ENCODE peak calls at places on chromosomes 12 and 14, in five cellular contexts. One of them, this sample, is unnamed.

GRCh38 chr12:71848212-71848611 is 8.7 kb downstream of the TBC1D15 start:
- DNase-seq in sigmoid colon: no peak
- DNase-seq in upper lobe of left lung: no peak
- DNase-seq in SK-N-SH: no peak
- DNase-seq in suprapubic skin: no peak
- DNase-seq in this sample: no peak

GRCh38 chr12:94561943-94562411 is 88.4 kb downstream of the TMCC3 start:
- DNase-seq in SK-N-SH: peak
- DNase-seq in sigmoid colon: no peak
- DNase-seq in suprapubic skin: no peak
- DNase-seq in upper lobe of left lung: no peak
- DNase-seq in this sample: no peak

GRCh38 chr14:33432407-33433023 is 493.8 kb downstream of the NPAS3 start:
- DNase-seq in upper lobe of left lung: no peak
- DNase-seq in SK-N-SH: no peak
- DNase-seq in suprapubic skin: no peak
- DNase-seq in sigmoid colon: no peak
- DNase-seq in this sample: peak

GRCh38 chr12:6613015-6613775 is 6.0 kb upstream of the CHD4 start:
- DNase-seq in sigmoid colon: peak
- DNase-seq in SK-N-SH: peak
- DNase-seq in upper lobe of left lung: no peak
- DNase-seq in suprapubic skin: peak
- DNase-seq in this sample: no peak

GRCh38 chr14:50383618-50384225 is 13.0 kb downstream of the CDKL1 start:
- DNase-seq in upper lobe of left lung: no peak
- DNase-seq in sigmoid colon: no peak
- DNase-seq in SK-N-SH: no peak
- DNase-seq in suprapubic skin: no peak
- DNase-seq in this sample: no peak

GRCh38 chr12:11947218-11947617 is 123.5 kb upstream of the BCL2L14 start:
- DNase-seq in sigmoid colon: no peak
- DNase-seq in SK-N-SH: no peak
- DNase-seq in upper lobe of left lung: no peak
- DNase-seq in suprapubic skin: no peak
- DNase-seq in this sample: no peak

GRCh38 chr12:48961801-48962200 is 4.5 kb upstream of the ARF3 start:
- DNase-seq in suprapubic skin: no peak
- DNase-seq in SK-N-SH: no peak
- DNase-seq in sigmoid colon: no peak
- DNase-seq in upper lobe of left lung: no peak
- DNase-seq in this sample: no peak

GRCh38 chr12:26696048-26696612 is 136.9 kb downstream of the ITPR2 start:
- DNase-seq in suprapubic skin: no peak
- DNase-seq in upper lobe of left lung: no peak
- DNase-seq in sigmoid colon: no peak
- DNase-seq in SK-N-SH: no peak
- DNase-seq in this sample: no peak

GRCh38 chr14:98412431-98412830 is 859.6 kb downstream of the BCL11B start:
- DNase-seq in suprapubic skin: no peak
- DNase-seq in sigmoid colon: no peak
- DNase-seq in upper lobe of left lung: no peak
- DNase-seq in SK-N-SH: no peak
- DNase-seq in this sample: no peak

GRCh38 chr12:123245678-123246077 is 12.4 kb downstream of the MTRFR start:
- DNase-seq in SK-N-SH: no peak
- DNase-seq in upper lobe of left lung: no peak
- DNase-seq in sigmoid colon: no peak
- DNase-seq in suprapubic skin: no peak
- DNase-seq in this sample: no peak

GRCh38 chr12:857611-858010 is 91.9 kb downstream of the RAD52 start:
- DNase-seq in SK-N-SH: no peak
- DNase-seq in upper lobe of left lung: no peak
- DNase-seq in sigmoid colon: no peak
- DNase-seq in suprapubic skin: peak
- DNase-seq in this sample: no peak

GRCh38 chr14:22551597-22551982 is 37.4 kb downstream of the DAD1 start:
- DNase-seq in sigmoid colon: no peak
- DNase-seq in upper lobe of left lung: no peak
- DNase-seq in suprapubic skin: no peak
- DNase-seq in SK-N-SH: no peak
- DNase-seq in this sample: no peak

GRCh38 chr12:114799574-114800487 is 115.9 kb upstream of the TBX3 start:
- DNase-seq in sigmoid colon: no peak
- DNase-seq in upper lobe of left lung: peak
- DNase-seq in suprapubic skin: no peak
- DNase-seq in SK-N-SH: no peak
- DNase-seq in this sample: no peak

GRCh38 chr12:98894412-98895085 is 249.5 kb downstream of the APAF1 start:
- DNase-seq in SK-N-SH: peak
- DNase-seq in upper lobe of left lung: peak
- DNase-seq in suprapubic skin: no peak
- DNase-seq in sigmoid colon: no peak
- DNase-seq in this sample: no peak

GRCh38 chr12:6916426-6917200 is 2.2 kb downstream of the ENO2 start:
- DNase-seq in SK-N-SH: no peak
- DNase-seq in upper lobe of left lung: no peak
- DNase-seq in suprapubic skin: no peak
- DNase-seq in sigmoid colon: peak
- DNase-seq in this sample: no peak

GRCh38 chr12:16870845-16871244 is 264.9 kb upstream of the LMO3 start:
- DNase-seq in sigmoid colon: no peak
- DNase-seq in upper lobe of left lung: no peak
- DNase-seq in SK-N-SH: no peak
- DNase-seq in suprapubic skin: no peak
- DNase-seq in this sample: no peak

GRCh38 chr12:125518074-125518473 is 452.8 kb downstream of the AACS start:
- DNase-seq in SK-N-SH: no peak
- DNase-seq in upper lobe of left lung: no peak
- DNase-seq in suprapubic skin: no peak
- DNase-seq in sigmoid colon: no peak
- DNase-seq in this sample: no peak

GRCh38 chr12:2360630-2361170 is 307.9 kb downstream of the CACNA1C start:
- DNase-seq in SK-N-SH: no peak
- DNase-seq in suprapubic skin: peak
- DNase-seq in upper lobe of left lung: no peak
- DNase-seq in sigmoid colon: peak
- DNase-seq in this sample: no peak

GRCh38 chr12:62799126-62799736 is 135.7 kb downstream of the PPM1H start:
- DNase-seq in sigmoid colon: no peak
- DNase-seq in SK-N-SH: peak
- DNase-seq in upper lobe of left lung: no peak
- DNase-seq in suprapubic skin: no peak
- DNase-seq in this sample: peak

GRCh38 chr14:96158735-96159134 is 45.9 kb upstream of the BDKRB2 start:
- DNase-seq in suprapubic skin: peak
- DNase-seq in SK-N-SH: no peak
- DNase-seq in upper lobe of left lung: no peak
- DNase-seq in sigmoid colon: no peak
- DNase-seq in this sample: no peak

GRCh38 chr12:75954076-75954475 is 77.5 kb downstream of the PHLDA1 start:
- DNase-seq in suprapubic skin: no peak
- DNase-seq in sigmoid colon: no peak
- DNase-seq in SK-N-SH: no peak
- DNase-seq in upper lobe of left lung: no peak
- DNase-seq in this sample: no peak

GRCh38 chr12:115232455-115233156 is 548.6 kb upstream of the TBX3 start:
- DNase-seq in upper lobe of left lung: no peak
- DNase-seq in suprapubic skin: no peak
- DNase-seq in SK-N-SH: no peak
- DNase-seq in sigmoid colon: no peak
- DNase-seq in this sample: no peak

GRCh38 chr14:49977126-49977841 is 84.4 kb downstream of the ARF6 start:
- DNase-seq in sigmoid colon: no peak
- DNase-seq in SK-N-SH: no peak
- DNase-seq in upper lobe of left lung: no peak
- DNase-seq in suprapubic skin: no peak
- DNase-seq in this sample: no peak

GRCh38 chr12:84131076-84131475 is 781.5 kb downstream of the SLC6A15 start:
- DNase-seq in upper lobe of left lung: no peak
- DNase-seq in sigmoid colon: no peak
- DNase-seq in suprapubic skin: no peak
- DNase-seq in SK-N-SH: no peak
- DNase-seq in this sample: no peak

GRCh38 chr12:13049816-13050215 is 5.6 kb downstream of the FAM234B start:
- DNase-seq in suprapubic skin: no peak
- DNase-seq in SK-N-SH: no peak
- DNase-seq in sigmoid colon: no peak
- DNase-seq in upper lobe of left lung: no peak
- DNase-seq in this sample: no peak

GRCh38 chr14:90056821-90057220 is 5.0 kb upstream of the KCNK13 start:
- DNase-seq in suprapubic skin: no peak
- DNase-seq in SK-N-SH: no peak
- DNase-seq in upper lobe of left lung: no peak
- DNase-seq in sigmoid colon: no peak
- DNase-seq in this sample: no peak

GRCh38 chr14:30896435-30896834 is 22.1 kb downstream of the COCH start:
- DNase-seq in upper lobe of left lung: no peak
- DNase-seq in suprapubic skin: no peak
- DNase-seq in sigmoid colon: no peak
- DNase-seq in SK-N-SH: no peak
- DNase-seq in this sample: no peak

GRCh38 chr14:30889244-30889594 is 14.9 kb downstream of the COCH start:
- DNase-seq in SK-N-SH: no peak
- DNase-seq in suprapubic skin: no peak
- DNase-seq in sigmoid colon: no peak
- DNase-seq in upper lobe of left lung: no peak
- DNase-seq in this sample: no peak

GRCh38 chr14:30893819-30894218 is 19.5 kb downstream of the COCH start:
- DNase-seq in sigmoid colon: no peak
- DNase-seq in upper lobe of left lung: no peak
- DNase-seq in SK-N-SH: no peak
- DNase-seq in suprapubic skin: no peak
- DNase-seq in this sample: no peak

DNA sequence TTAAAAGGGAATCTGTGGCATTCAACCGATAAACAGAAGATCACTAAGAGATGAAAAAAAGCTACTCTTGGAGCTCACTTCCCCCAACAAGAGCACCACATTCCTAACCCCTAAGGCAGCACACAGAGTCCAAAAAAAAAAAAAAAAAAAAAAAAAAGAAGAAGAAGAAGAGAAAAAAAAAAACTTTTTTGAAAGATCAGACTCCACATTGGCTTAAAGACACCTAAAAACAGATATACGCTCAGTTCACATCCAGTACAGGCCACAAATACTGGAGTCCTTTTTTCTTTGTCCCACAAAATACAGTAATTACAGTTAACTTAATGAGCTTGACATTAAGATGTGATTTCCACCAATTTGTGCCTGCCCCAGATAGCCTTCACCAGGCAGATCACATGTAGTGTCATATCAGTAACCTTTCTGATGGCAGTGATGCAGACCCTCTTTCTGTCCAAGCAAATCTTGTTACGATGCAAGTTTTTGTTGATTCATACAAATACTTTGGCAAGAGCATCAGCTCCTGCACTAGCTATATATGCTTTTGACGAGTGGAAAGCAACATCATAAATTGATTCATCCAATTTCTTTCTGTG is 20.7 kb downstream of the COCH start:
- DNase-seq in SK-N-SH: no peak
- DNase-seq in upper lobe of left lung: no peak
- DNase-seq in suprapubic skin: no peak
- DNase-seq in sigmoid colon: no peak
- DNase-seq in this sample: no peak
- TF ChIP-seq POLR2AphosphoS5 in SK-N-SH: no peak
- TF ChIP-seq POLR2AphosphoS5 in upper lobe of left lung: no peak
- TF ChIP-seq POLR2AphosphoS5 in suprapubic skin: no peak
- TF ChIP-seq POLR2AphosphoS5 in sigmoid colon: no peak
- TF ChIP-seq POLR2AphosphoS5 in this sample: no peak

GRCh38 chr12:120709976-120710804 is at the start of gene UNC119B:
- DNase-seq in sigmoid colon: peak
- DNase-seq in SK-N-SH: peak
- DNase-seq in suprapubic skin: peak
- DNase-seq in upper lobe of left lung: peak
- DNase-seq in this sample: no peak

GRCh38 chr12:120708646-120709045 is 1.6 kb upstream of the UNC119B start:
- DNase-seq in sigmoid colon: no peak
- DNase-seq in upper lobe of left lung: no peak
- DNase-seq in SK-N-SH: peak
- DNase-seq in suprapubic skin: no peak
- DNase-seq in this sample: no peak

GRCh38 chr12:120711411-120711810 is 1.2 kb downstream of the UNC119B start:
- DNase-seq in suprapubic skin: no peak
- DNase-seq in sigmoid colon: no peak
- DNase-seq in SK-N-SH: peak
- DNase-seq in upper lobe of left lung: no peak
- DNase-seq in this sample: no peak

GRCh38 chr12:120712654-120713053 is 2.4 kb downstream of the UNC119B start:
- DNase-seq in upper lobe of left lung: no peak
- DNase-seq in sigmoid colon: no peak
- DNase-seq in suprapubic skin: no peak
- DNase-seq in SK-N-SH: no peak
- DNase-seq in this sample: no peak

GRCh38 chr12:120710805-120711296 is 593 bp downstream of the UNC119B start:
- DNase-seq in suprapubic skin: no peak
- DNase-seq in sigmoid colon: peak
- DNase-seq in SK-N-SH: peak
- DNase-seq in upper lobe of left lung: no peak
- DNase-seq in this sample: no peak
- TF ChIP-seq POLR2AphosphoS5 in suprapubic skin: no peak
- TF ChIP-seq POLR2AphosphoS5 in sigmoid colon: no peak
- TF ChIP-seq POLR2AphosphoS5 in SK-N-SH: no peak
- TF ChIP-seq POLR2AphosphoS5 in upper lobe of left lung: no peak
- TF ChIP-seq POLR2AphosphoS5 in this sample: no peak

DNA sequence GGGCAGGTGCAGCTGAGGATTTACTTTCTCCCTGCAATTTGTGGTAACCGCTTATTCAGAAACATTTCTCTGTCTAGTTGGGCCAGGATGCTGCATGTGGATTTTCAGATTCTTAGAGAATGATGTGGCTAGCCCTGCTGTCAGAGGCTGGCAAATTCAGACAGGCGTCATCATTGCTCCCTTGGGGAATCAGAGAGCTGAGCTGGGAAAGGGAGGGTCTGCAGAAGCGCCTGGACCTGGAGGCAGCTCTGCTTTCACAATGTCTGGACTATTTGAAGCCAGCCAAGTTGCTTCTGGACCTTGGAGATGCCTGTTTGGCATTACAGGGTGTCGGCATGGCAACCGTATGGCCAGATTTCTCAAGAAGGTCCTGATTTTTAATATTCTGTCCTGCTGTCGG is 3.4 kb downstream of the GALNT16 start:
- DNase-seq in SK-N-SH: peak
- DNase-seq in sigmoid colon: peak
- DNase-seq in upper lobe of left lung: no peak
- DNase-seq in suprapubic skin: peak
- DNase-seq in this sample: no peak
- TF ChIP-seq POLR2AphosphoS5 in SK-N-SH: no peak
- TF ChIP-seq POLR2AphosphoS5 in sigmoid colon: peak
- TF ChIP-seq POLR2AphosphoS5 in upper lobe of left lung: no peak
- TF ChIP-seq POLR2AphosphoS5 in suprapubic skin: peak
- TF ChIP-seq POLR2AphosphoS5 in this sample: no peak

DNA sequence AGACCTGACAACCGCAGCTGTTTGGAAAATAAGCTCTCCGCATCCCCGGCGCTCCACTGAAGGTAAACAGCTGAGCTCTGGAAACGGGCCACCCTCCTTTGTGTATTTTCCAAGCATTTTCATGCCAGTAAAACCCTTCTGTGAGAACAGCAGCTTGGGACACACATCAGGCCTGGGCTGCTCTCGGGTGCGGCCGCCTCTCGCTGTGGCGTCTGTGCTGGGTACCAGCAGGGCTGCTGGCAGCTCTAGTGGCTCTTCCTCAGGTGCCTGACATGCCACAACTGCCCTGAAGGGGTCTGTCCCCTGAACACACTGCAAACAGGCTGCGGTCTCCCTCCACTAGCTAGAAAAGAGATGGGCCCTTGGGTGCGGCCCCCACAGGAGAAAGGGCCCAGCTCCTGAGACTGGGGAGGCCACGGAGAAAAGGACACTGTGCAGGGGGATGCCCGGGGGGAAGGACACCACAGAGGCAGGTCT is 96.3 kb downstream of the ITPK1 start:
- DNase-seq in upper lobe of left lung: no peak
- DNase-seq in sigmoid colon: peak
- DNase-seq in suprapubic skin: no peak
- DNase-seq in SK-N-SH: no peak
- DNase-seq in this sample: no peak
- TF ChIP-seq POLR2AphosphoS5 in upper lobe of left lung: no peak
- TF ChIP-seq POLR2AphosphoS5 in sigmoid colon: peak
- TF ChIP-seq POLR2AphosphoS5 in suprapubic skin: no peak
- TF ChIP-seq POLR2AphosphoS5 in SK-N-SH: no peak
- TF ChIP-seq POLR2AphosphoS5 in this sample: no peak